ENCODE peak calls at places on chromosomes 11 and 22, in ten cellular contexts. One of them, this sample, is unnamed.

GRCh38 chr11:109668973-109669634 is 247.1 kb downstream of the C11orf87 start:
- DNase-seq in activated T-cell treated with anti-CD3 and anti-CD28 coated beads, Interleukin-2, amount 50 U/mL, for 4 hours: no peak
- DNase-seq in CD8-positive, alpha-beta T cell: no peak
- DNase-seq in MV-4-11: no peak
- DNase-seq in hepatic stellate cell: no peak
- DNase-seq in mucosa of gallbladder: no peak
- DNase-seq in GM12865: no peak
- DNase-seq in T-cell: no peak
- DNase-seq in NCI-H2029 treated with DMSO at 0.1 percent for 48 hours: no peak
- DNase-seq in cardiac fibroblast: peak; percentile 2
- DNase-seq in this sample: peak; percentile 58

GRCh38 chr11:127274328-127274676 is 273.7 kb upstream of the KIRREL3 start:
- DNase-seq in activated T-cell treated with anti-CD3 and anti-CD28 coated beads, Interleukin-2, amount 50 U/mL, for 4 hours: no peak
- DNase-seq in CD8-positive, alpha-beta T cell: no peak
- DNase-seq in MV-4-11: no peak
- DNase-seq in hepatic stellate cell: no peak
- DNase-seq in mucosa of gallbladder: peak; percentile 47
- DNase-seq in GM12865: no peak
- DNase-seq in T-cell: no peak
- DNase-seq in NCI-H2029 treated with DMSO at 0.1 percent for 48 hours: no peak
- DNase-seq in cardiac fibroblast: no peak
- DNase-seq in this sample: no peak

GRCh38 chr11:46889689-46890475 is 28.5 kb downstream of the LRP4 start:
- DNase-seq in activated T-cell treated with anti-CD3 and anti-CD28 coated beads, Interleukin-2, amount 50 U/mL, for 4 hours: peak; percentile 72
- DNase-seq in CD8-positive, alpha-beta T cell: peak; percentile 78
- DNase-seq in MV-4-11: peak; percentile 53
- DNase-seq in hepatic stellate cell: peak; percentile 74
- DNase-seq in mucosa of gallbladder: peak; percentile 85
- DNase-seq in GM12865: peak; percentile 79
- DNase-seq in T-cell: peak; percentile 55
- DNase-seq in NCI-H2029 treated with DMSO at 0.1 percent for 48 hours: peak; percentile 46
- DNase-seq in cardiac fibroblast: peak; percentile 83
- DNase-seq in this sample: peak; percentile 77

GRCh38 chr11:121741316-121741715 is 288.5 kb upstream of the SORL1-AS1 start:
- DNase-seq in activated T-cell treated with anti-CD3 and anti-CD28 coated beads, Interleukin-2, amount 50 U/mL, for 4 hours: no peak
- DNase-seq in CD8-positive, alpha-beta T cell: no peak
- DNase-seq in MV-4-11: no peak
- DNase-seq in hepatic stellate cell: no peak
- DNase-seq in mucosa of gallbladder: peak; percentile 17
- DNase-seq in GM12865: no peak
- DNase-seq in T-cell: no peak
- DNase-seq in NCI-H2029 treated with DMSO at 0.1 percent for 48 hours: no peak
- DNase-seq in cardiac fibroblast: peak; percentile 82
- DNase-seq in this sample: no peak

GRCh38 chr11:121321614-121322243 is 29.2 kb downstream of the SC5D start:
- DNase-seq in activated T-cell treated with anti-CD3 and anti-CD28 coated beads, Interleukin-2, amount 50 U/mL, for 4 hours: peak; percentile 22
- DNase-seq in CD8-positive, alpha-beta T cell: peak; percentile 42
- DNase-seq in MV-4-11: peak; percentile 58
- DNase-seq in hepatic stellate cell: peak; percentile 15
- DNase-seq in mucosa of gallbladder: peak; percentile 48
- DNase-seq in GM12865: peak; percentile 76
- DNase-seq in T-cell: peak; percentile 5
- DNase-seq in NCI-H2029 treated with DMSO at 0.1 percent for 48 hours: peak; percentile 9
- DNase-seq in cardiac fibroblast: peak; percentile 18
- DNase-seq in this sample: peak; percentile 60

GRCh38 chr22:22685586-22685985 is 41.2 kb downstream of the GGTLC2 start:
- DNase-seq in activated T-cell treated with anti-CD3 and anti-CD28 coated beads, Interleukin-2, amount 50 U/mL, for 4 hours: no peak
- DNase-seq in CD8-positive, alpha-beta T cell: no peak
- DNase-seq in MV-4-11: no peak
- DNase-seq in hepatic stellate cell: no peak
- DNase-seq in mucosa of gallbladder: no peak
- DNase-seq in GM12865: no peak
- DNase-seq in T-cell: no peak
- DNase-seq in NCI-H2029 treated with DMSO at 0.1 percent for 48 hours: no peak
- DNase-seq in cardiac fibroblast: no peak
- DNase-seq in this sample: no peak

GRCh38 chr22:21677606-21678443 is 12.0 kb downstream of the PPIL2 start:
- DNase-seq in activated T-cell treated with anti-CD3 and anti-CD28 coated beads, Interleukin-2, amount 50 U/mL, for 4 hours: no peak
- DNase-seq in CD8-positive, alpha-beta T cell: no peak
- DNase-seq in MV-4-11: no peak
- DNase-seq in hepatic stellate cell: no peak
- DNase-seq in mucosa of gallbladder: no peak
- DNase-seq in GM12865: no peak
- DNase-seq in T-cell: no peak
- DNase-seq in NCI-H2029 treated with DMSO at 0.1 percent for 48 hours: no peak
- DNase-seq in cardiac fibroblast: no peak
- DNase-seq in this sample: no peak

GRCh38 chr11:45527898-45528297 is 137.5 kb downstream of the CHST1 start:
- DNase-seq in activated T-cell treated with anti-CD3 and anti-CD28 coated beads, Interleukin-2, amount 50 U/mL, for 4 hours: no peak
- DNase-seq in CD8-positive, alpha-beta T cell: no peak
- DNase-seq in MV-4-11: peak; percentile 87
- DNase-seq in hepatic stellate cell: no peak
- DNase-seq in mucosa of gallbladder: no peak
- DNase-seq in GM12865: peak; percentile 18
- DNase-seq in T-cell: no peak
- DNase-seq in NCI-H2029 treated with DMSO at 0.1 percent for 48 hours: no peak
- DNase-seq in cardiac fibroblast: peak; percentile 50
- DNase-seq in this sample: no peak